ENCODE peak calls at places on chromosomes 12 and 14, in ten cellular contexts. F, N, L, B, E, S, D, V, Q and U are unnamed samples.
A peak's percentile ranks its signal among the peaks of the same experiment; 100 is the strongest.

GRCh38 chr14:99768381-99768780 is 24.8 kb upstream of the EML1 start:
- DNase-seq in F (no peak), N (no peak), L (no peak), B (no peak), E (no peak), S (no peak), D (peak; percentile 31), V (no peak), Q (no peak), U (no peak)

GRCh38 chr14:56581041-56581727 is 1.6 kb downstream of the TMEM260 start:
- DNase-seq in F (no peak), N (no peak), L (no peak), B (no peak), E (no peak), S (no peak), D (no peak), V (no peak), Q (no peak), U (no peak)

GRCh38 chr12:105480162-105480561 is 149.7 kb downstream of the C12orf75 start:
- DNase-seq in F (no peak), N (no peak), L (no peak), B (peak; percentile 36), E (peak; percentile 67), S (no peak), D (no peak), V (no peak), Q (no peak), U (no peak)

GRCh38 chr14:69325086-69325485 is 65.1 kb downstream of the GALNT16 start:
- DNase-seq in F (no peak), N (no peak), L (no peak), B (no peak), E (no peak), S (no peak), D (no peak), V (no peak), Q (peak; percentile 14), U (no peak)

GRCh38 chr12:10331642-10332239 is 24.1 kb downstream of the KLRD1 start:
- DNase-seq in F (no peak), N (no peak), L (no peak), B (peak; percentile 59), E (no peak), S (no peak), D (peak; percentile 79), V (peak; percentile 32), Q (no peak), U (no peak)

GRCh38 chr12:68189766-68190700 is 30.5 kb upstream of the IFNG start:
- DNase-seq in F (no peak), N (no peak), L (no peak), B (peak; percentile 11), E (peak; percentile 18), S (no peak), D (peak; percentile 50), V (no peak), Q (no peak), U (peak; percentile 68)

GRCh38 chr12:57740656-57741412 is 2.3 kb upstream of the AGAP2 start:
- DNase-seq in F (no peak), N (no peak), L (no peak), B (no peak), E (no peak), S (no peak), D (no peak), V (no peak), Q (peak; percentile 76), U (peak; percentile 91)

GRCh38 chr12:9951026-9951652 is 19.0 kb upstream of the CLEC2A start:
- DNase-seq in F (no peak), N (no peak), L (no peak), B (no peak), E (no peak), S (no peak), D (no peak), V (no peak), Q (peak; percentile 37), U (peak; percentile 61)

GRCh38 chr14:80762829-80763228 is 178.7 kb downstream of the CEP128 start:
- DNase-seq in F (no peak), N (no peak), L (no peak), B (peak; percentile 37), E (no peak), S (no peak), D (no peak), V (no peak), Q (no peak), U (no peak)

GRCh38 chr12:25323774-25324086 is 73.0 kb upstream of the KRAS start:
- DNase-seq in F (no peak), N (no peak), L (no peak), B (no peak), E (no peak), S (no peak), D (no peak), V (no peak), Q (no peak), U (peak; percentile 12)

GRCh38 chr12:43580601-43581000 is 28.6 kb upstream of the ADAMTS20 start:
- DNase-seq in F (no peak), N (no peak), L (no peak), B (no peak), E (no peak), S (no peak), D (no peak), V (no peak), Q (no peak), U (no peak)

GRCh38 chr12:78406776-78407335 is 457.7 kb upstream of the SYT1 start:
- DNase-seq in F (no peak), N (no peak), L (no peak), B (no peak), E (no peak), S (no peak), D (peak; percentile 29), V (no peak), Q (no peak), U (no peak)

GRCh38 chr14:50260511-50260910 is 29.1 kb upstream of the SOS2 start:
- DNase-seq in F (peak; percentile 9), N (no peak), L (no peak), B (peak; percentile 39), E (no peak), S (no peak), D (peak; percentile 68), V (no peak), Q (no peak), U (peak; percentile 28)

GRCh38 chr14:75295491-75296338 is 17.1 kb downstream of the FOS start:
- DNase-seq in F (peak; percentile 88), N (peak; percentile 76), L (peak; percentile 86), B (peak; percentile 54), E (no peak), S (peak; percentile 74), D (peak; percentile 82), V (no peak), Q (peak; percentile 79), U (peak; percentile 88)

GRCh38 chr14:86153480-86153879 is 623.5 kb downstream of the FLRT2 start:
- DNase-seq in F (no peak), N (no peak), L (no peak), B (no peak), E (no peak), S (no peak), D (no peak), V (no peak), Q (no peak), U (no peak)

GRCh38 chr12:51419473-51420228 is 5.0 kb upstream of the SLC4A8 start:
- DNase-seq in F (no peak), N (no peak), L (no peak), B (peak; percentile 15), E (no peak), S (no peak), D (peak; percentile 20), V (no peak), Q (no peak), U (no peak)
- TF ChIP-seq CTCF in F (no peak), N (no peak), L (no peak), B (peak; percentile 38), E (peak; percentile 21), S (no peak), D (peak; percentile 17), V (no peak), Q (no peak), U (no peak)

DNA sequence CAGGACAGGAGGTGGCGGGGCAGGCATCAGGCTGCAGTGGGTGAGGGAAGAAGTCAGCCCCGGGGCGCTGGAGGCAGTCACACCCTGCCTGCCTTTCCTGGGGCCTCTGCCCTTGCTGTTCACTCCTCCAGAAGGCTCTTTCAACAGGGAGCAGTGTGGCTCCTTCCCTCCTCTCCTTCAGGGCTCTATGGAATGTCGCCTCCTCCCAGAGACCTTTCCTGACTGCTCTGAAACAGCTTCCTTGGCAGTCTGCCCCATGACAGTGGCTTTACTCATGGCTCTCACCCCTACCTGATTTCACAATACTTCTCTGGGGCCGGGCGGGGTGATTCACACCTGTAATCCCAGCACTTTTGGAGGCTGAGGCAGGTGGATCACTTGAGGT is 7.1 kb downstream of the RHOF start:
- DNase-seq in F (peak; percentile 70), N (peak; percentile 61), L (peak; percentile 89), B (peak; percentile 97), E (no peak), S (no peak), D (peak; percentile 89), V (no peak), Q (no peak), U (peak; percentile 66)
- TF ChIP-seq CTCF in F (no peak), N (no peak), L (no peak), B (peak; percentile 13), E (no peak), S (no peak), D (no peak), V (no peak), Q (no peak), U (no peak)

GRCh38 chr14:88130057-88130432 is 125.1 kb downstream of the GPR65 start:
- DNase-seq in F (no peak), N (no peak), L (no peak), B (no peak), E (no peak), S (no peak), D (no peak), V (no peak), Q (no peak), U (no peak)
- TF ChIP-seq CTCF in F (no peak), N (no peak), L (no peak), B (no peak), E (no peak), S (no peak), D (no peak), V (no peak), Q (no peak), U (no peak)

DNA sequence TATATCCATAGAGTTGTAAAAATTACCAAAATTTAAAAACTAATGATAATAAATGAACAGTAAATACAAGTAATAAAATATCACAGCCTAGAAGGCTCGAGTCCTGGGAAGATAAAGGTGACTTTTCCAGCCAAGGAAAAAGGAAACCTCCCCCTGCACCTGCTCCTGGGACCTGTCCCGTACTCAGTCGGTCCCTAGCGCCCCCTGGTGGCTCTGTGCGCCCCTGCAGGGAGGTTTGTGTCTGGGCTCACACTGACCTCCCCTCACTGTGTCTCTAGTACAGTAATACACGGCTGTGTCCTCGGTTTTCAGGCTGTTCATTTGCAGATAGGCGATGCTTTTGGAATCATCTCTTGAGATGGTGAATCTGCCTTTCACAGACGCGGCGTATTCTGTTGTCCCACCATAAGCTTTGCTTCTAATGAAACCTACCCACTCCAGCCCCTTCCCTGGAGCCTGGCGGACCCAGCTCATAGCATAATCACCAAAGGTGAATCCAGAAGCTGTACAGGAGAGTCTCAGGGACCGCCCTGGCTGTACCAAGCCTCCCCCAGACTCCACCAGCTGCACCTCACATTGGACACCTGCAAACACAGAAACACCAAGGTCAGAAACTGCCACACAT is 1030.4 kb downstream of the TMEM121 start:
- DNase-seq in F (peak; percentile 79), N (no peak), L (peak; percentile 28), B (no peak), E (no peak), S (peak; percentile 63), D (no peak), V (peak; percentile 35), Q (peak; percentile 81), U (peak; percentile 88)
- TF ChIP-seq CTCF in F (peak; percentile 39), N (peak; percentile 25), L (peak; percentile 49), B (peak; percentile 52), E (peak; percentile 7), S (no peak), D (no peak), V (peak; percentile 84), Q (peak; percentile 96), U (peak; percentile 94)